ENCODE peak calls at places on chromosomes 13 and 19, in five cellular contexts. N is prostate gland, A is esophagus squamous epithelium, W is uterus, V is testis. K is an unnamed sample.

GRCh38 chr19:2164020-2164988 is 571 bp downstream of the DOT1L start:
- DNase-seq in V (no peak), A (no peak), N (no peak), W (peak), K (peak)

GRCh38 chr19:45511074-45511473 is 3.8 kb downstream of the VASP start:
- DNase-seq in N (no peak), A (no peak), W (no peak), V (no peak), K (no peak)

GRCh38 chr19:32830231-32831014 is 39.1 kb downstream of the SLC7A9 start:
- DNase-seq in W (no peak), V (no peak), A (no peak), N (no peak), K (no peak)

GRCh38 chr13:37058801-37059135 is 720 bp downstream of the SUPT20H start:
- DNase-seq in W (no peak), A (no peak), N (no peak), V (peak), K (no peak)

GRCh38 chr13:38914070-38914469 is 76.6 kb downstream of the STOML3 start:
- DNase-seq in A (no peak), W (no peak), V (no peak), N (no peak), K (no peak)

GRCh38 chr19:54388803-54389144 is 24.0 kb upstream of the LAIR1 start:
- DNase-seq in V (no peak), N (no peak), W (no peak), A (no peak), K (no peak)

GRCh38 chr19:45327404-45328143 is 4.9 kb upstream of the CKM start:
- DNase-seq in A (no peak), W (no peak), N (no peak), V (no peak), K (no peak)

GRCh38 chr19:36100476-36100875 is 10.5 kb upstream of the OVOL3 start:
- DNase-seq in W (no peak), V (no peak), A (no peak), N (no peak), K (no peak)

GRCh38 chr13:33999830-34000605 is 182.1 kb downstream of the RFC3 start:
- DNase-seq in V (no peak), N (peak), W (no peak), A (no peak), K (no peak)

GRCh38 chr19:3041756-3042517 is 12.9 kb upstream of the TLE2 start:
- DNase-seq in W (peak), N (no peak), V (no peak), A (no peak), K (no peak)

GRCh38 chr19:41957838-41958366 is 1.2 kb downstream of the RABAC1 start:
- DNase-seq in W (peak), V (peak), N (peak), A (no peak), K (no peak)

DNA sequence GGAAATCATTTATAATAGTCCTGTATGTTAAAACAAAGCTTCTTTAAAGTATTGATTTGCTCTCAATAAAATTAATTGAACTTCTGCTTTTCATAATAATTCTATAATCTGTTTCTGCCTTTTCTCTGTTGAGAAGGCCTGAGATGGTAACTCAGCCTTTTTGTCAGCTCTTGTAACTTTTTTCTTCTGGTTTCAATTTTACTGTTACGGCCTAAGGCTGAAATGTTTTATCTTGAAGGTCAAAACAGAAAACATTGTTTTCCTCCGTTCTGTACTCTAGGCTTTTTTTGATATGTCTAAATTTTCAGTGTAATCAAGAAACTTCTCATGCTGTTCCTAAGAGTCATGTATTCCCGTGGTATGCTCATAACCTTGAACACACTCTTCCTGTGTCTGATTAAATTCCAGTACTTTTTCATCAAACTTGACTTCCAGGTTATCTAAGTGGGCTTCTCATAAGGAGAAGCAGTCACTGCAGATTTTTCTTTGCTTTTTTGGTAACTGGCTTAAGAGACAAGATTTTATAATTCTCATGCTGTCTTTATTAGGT is 7.6 kb upstream of the NAXD start:
- DNase-seq in V (no peak), A (no peak), N (no peak), W (no peak), K (no peak)
- H3K27ac ChIP-seq in V (peak), A (no peak), N (no peak), W (no peak), K (no peak)

GRCh38 chr19:44025217-44025936 is at the start of gene ZNF222:
- DNase-seq in N (peak), W (peak), A (peak), V (peak), K (peak)
- TF ChIP-seq POLR2A in N (no peak), W (no peak), A (no peak), V (no peak), K (no peak)

GRCh38 chr19:10796653-10797052 is 39.4 kb downstream of the TMED1 start:
- DNase-seq in A (no peak), W (no peak), V (no peak), N (no peak), K (no peak)

GRCh38 chr19:10802479-10802878 is 33.5 kb downstream of the TMED1 start:
- DNase-seq in V (no peak), N (no peak), A (no peak), W (no peak), K (no peak)

GRCh38 chr19:10797078-10797477 is 38.9 kb downstream of the TMED1 start:
- DNase-seq in A (no peak), V (no peak), W (no peak), N (no peak), K (no peak)

GRCh38 chr19:10800488-10800887 is 35.5 kb downstream of the TMED1 start:
- DNase-seq in W (no peak), V (peak), N (no peak), A (no peak), K (no peak)

DNA sequence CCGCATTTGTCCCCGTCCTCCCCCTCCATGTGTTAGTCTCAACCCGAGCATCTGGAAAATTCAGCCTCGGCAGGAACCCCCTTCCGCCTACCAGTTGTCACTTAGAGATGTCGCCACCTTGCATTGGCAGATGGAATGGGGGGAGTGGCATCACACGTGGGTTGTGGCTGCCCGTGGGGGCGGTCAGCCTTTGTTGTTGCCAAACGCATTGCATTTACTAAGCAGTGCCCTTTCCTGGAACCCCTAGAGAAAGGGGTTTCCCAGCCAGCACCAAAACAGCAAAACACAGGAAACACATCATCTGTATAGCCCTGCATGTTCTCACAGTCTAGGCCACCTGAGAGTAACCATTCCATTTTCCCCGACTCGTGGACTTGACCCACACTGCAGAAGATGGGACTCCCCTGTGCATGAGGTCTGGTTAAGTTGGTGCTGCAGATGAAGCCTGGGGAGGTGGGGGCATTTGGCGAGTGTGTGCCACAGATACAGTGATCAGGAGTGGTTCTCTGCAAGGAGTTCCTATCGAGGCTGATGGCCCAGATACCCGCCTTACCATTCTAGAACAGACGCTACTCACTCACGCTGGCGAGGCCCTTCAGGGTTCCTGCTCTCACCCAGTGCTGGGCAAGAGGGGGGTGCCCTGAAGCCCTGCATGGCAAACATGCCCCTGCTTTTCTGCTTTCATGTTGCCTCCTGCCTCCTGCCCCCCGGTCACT is 38.3 kb downstream of the TMED1 start:
- DNase-seq in N (no peak), W (no peak), A (no peak), V (no peak), K (no peak)
- H3K4me3 ChIP-seq in N (no peak), W (no peak), A (no peak), V (no peak), K (no peak)

GRCh38 chr19:48598996-48599626 is 7.4 kb upstream of the SPACA4 start:
- DNase-seq in V (no peak), A (no peak), W (no peak), N (no peak), K (no peak)
- H3K27ac ChIP-seq in V (no peak), A (no peak), W (no peak), N (no peak), K (no peak)